ENCODE peak calls at places on chromosomes 1 and 21, in seven cellular contexts. K is SK-N-SH, J is HCT116, G is H1, N is HepG2, R is K562, F is GM12878. D is an unnamed sample.

GRCh38 chr21:36768496-36768895 is 69.6 kb downstream of the SIM2 start:
- DNase-seq in J (no peak), F (no peak), R (no peak), K (no peak), G (no peak), N (no peak), D (no peak)

GRCh38 chr1:197180252-197180878 is 33.9 kb upstream of the ASPM start:
- DNase-seq in N (peak), F (no peak), J (no peak), R (peak), G (no peak), K (peak), D (peak)

GRCh38 chr1:219931033-219931432 is 2.7 kb upstream of the SLC30A10 start:
- DNase-seq in F (no peak), K (peak), G (no peak), J (no peak), N (no peak), R (no peak), D (no peak)

GRCh38 chr1:9059944-9060744 is 9.3 kb downstream of the SLC2A5 start:
- DNase-seq in N (no peak), J (no peak), K (no peak), G (no peak), R (no peak), F (no peak), D (no peak)

GRCh38 chr1:241990040-241990439 is 8.9 kb downstream of the MAP1LC3C start:
- DNase-seq in K (peak), F (no peak), J (peak), G (no peak), R (peak), N (no peak), D (no peak)

GRCh38 chr1:30384286-30385245 is 338.8 kb downstream of the MATN1 start:
- DNase-seq in R (no peak), G (no peak), N (no peak), K (peak), J (no peak), F (no peak), D (no peak)

GRCh38 chr1:151968058-151968457 is 25.6 kb downstream of the S100A10 start:
- DNase-seq in R (no peak), K (no peak), N (peak), F (no peak), J (no peak), G (no peak), D (peak)

GRCh38 chr21:44337941-44338895 is 972 bp downstream of the CFAP410 start:
- DNase-seq in K (peak), J (peak), R (peak), G (no peak), N (peak), F (no peak), D (peak)

GRCh38 chr1:56146449-56146848 is 432.9 kb downstream of the PLPP3 start:
- DNase-seq in N (no peak), G (no peak), R (no peak), F (no peak), K (no peak), J (no peak), D (no peak)

GRCh38 chr1:179978199-179979079 is 23.8 kb downstream of the CEP350 start:
- DNase-seq in K (no peak), R (no peak), F (no peak), J (no peak), N (no peak), G (no peak), D (no peak)

GRCh38 chr1:91026777-91027176 is 4.9 kb upstream of the ZNF644 start:
- DNase-seq in G (no peak), N (peak), F (no peak), J (no peak), R (no peak), K (peak), D (no peak)

GRCh38 chr1:232655041-232655745 is 25.3 kb upstream of the SIPA1L2 start:
- DNase-seq in G (no peak), N (no peak), K (no peak), J (no peak), F (peak), R (no peak), D (no peak)

GRCh38 chr1:158002630-158003408 is 9.4 kb downstream of the KIRREL1 start:
- DNase-seq in R (no peak), J (no peak), K (no peak), F (no peak), G (no peak), N (no peak), D (no peak)

GRCh38 chr1:9593492-9594465 is 5.1 kb downstream of the TMEM201 start:
- DNase-seq in N (peak), F (peak), K (peak), G (peak), R (peak), J (no peak), D (no peak)

GRCh38 chr1:209899948-209900347 is 38.1 kb upstream of the SYT14 start:
- DNase-seq in N (peak), G (peak), J (peak), F (no peak), R (peak), K (peak), D (no peak)

GRCh38 chr1:110166861-110167260 is 16.6 kb downstream of the SLC6A17 start:
- DNase-seq in K (no peak), F (no peak), G (no peak), R (no peak), N (no peak), J (no peak), D (no peak)

GRCh38 chr1:32208891-32209309 is at the start of gene DCDC2B:
- DNase-seq in K (peak), F (no peak), N (peak), R (no peak), G (no peak), J (no peak), D (peak)

GRCh38 chr1:206635983-206636354 is 633 bp downstream of the DYRK3 start:
- DNase-seq in F (no peak), G (no peak), R (no peak), K (no peak), J (no peak), N (no peak), D (no peak)

GRCh38 chr1:186680031-186681012 is at the start of gene PTGS2:
- DNase-seq in J (peak), K (peak), F (peak), N (no peak), G (peak), R (no peak), D (peak)

GRCh38 chr1:186681136-186681535 is 913 bp upstream of the PTGS2 start:
- DNase-seq in J (no peak), F (no peak), G (no peak), N (no peak), K (no peak), R (no peak), D (no peak)

GRCh38 chr1:186681806-186682205 is 1.6 kb upstream of the PTGS2 start:
- DNase-seq in N (no peak), K (no peak), R (no peak), G (no peak), F (no peak), J (no peak), D (no peak)

GRCh38 chr1:186683637-186684410 is 3.6 kb upstream of the PTGS2 start:
- DNase-seq in J (no peak), F (no peak), K (no peak), G (no peak), N (no peak), R (no peak), D (no peak)

DNA sequence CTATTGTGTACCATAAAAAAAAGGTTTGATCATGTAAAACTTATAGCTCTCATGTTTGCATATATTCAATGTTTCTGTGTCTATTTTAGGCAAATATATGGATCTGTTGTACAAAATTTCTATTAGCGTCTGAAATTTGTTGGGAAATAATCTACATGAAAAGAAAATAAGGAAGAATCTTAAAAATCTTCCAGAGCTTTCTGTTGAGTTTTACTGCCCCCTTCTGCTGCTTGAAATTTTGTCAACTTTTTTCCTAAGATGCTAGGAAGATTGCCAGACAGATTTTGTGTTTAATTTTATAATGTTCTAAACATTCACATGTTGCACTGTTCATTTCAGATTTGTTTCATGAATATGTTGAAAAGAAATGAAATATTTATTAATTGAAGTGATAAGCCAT is 2.5 kb upstream of the PTGS2 start:
- DNase-seq in K (no peak), F (no peak), R (no peak), J (no peak), G (no peak), N (no peak), D (no peak)
- TF ChIP-seq JUND in K (no peak), F (no peak), R (no peak), J (no peak), G (no peak), N (no peak), D (no peak)

GRCh38 chr1:185193756-185194155 is 36.8 kb downstream of the SWT1 start:
- DNase-seq in J (no peak), G (no peak), F (no peak), N (no peak), K (no peak), R (no peak), D (no peak)
- TF ChIP-seq JUND in J (no peak), G (no peak), F (no peak), N (no peak), K (no peak), R (no peak), D (no peak)

GRCh38 chr1:21174230-21174629 is 2.5 kb downstream of the EIF4G3 start:
- DNase-seq in F (no peak), N (no peak), J (no peak), K (no peak), G (no peak), R (no peak), D (no peak)

GRCh38 chr1:21175324-21175669 is 1.4 kb downstream of the EIF4G3 start:
- DNase-seq in R (no peak), N (no peak), J (no peak), K (peak), G (no peak), F (no peak), D (no peak)

GRCh38 chr1:21175670-21176581 is 771 bp downstream of the EIF4G3 start:
- DNase-seq in G (no peak), F (no peak), R (peak), N (no peak), J (no peak), K (peak), D (no peak)

GRCh38 chr1:21176589-21177555 is at the start of gene EIF4G3:
- DNase-seq in N (peak), J (peak), G (peak), K (peak), F (peak), R (peak), D (peak)

GRCh38 chr1:21174638-21175323 is 1.9 kb downstream of the EIF4G3 start:
- DNase-seq in R (no peak), N (peak), G (no peak), J (no peak), F (no peak), K (no peak), D (no peak)
- TF ChIP-seq JUND in R (no peak), N (no peak), G (no peak), J (no peak), F (no peak), K (no peak), D (no peak)

DNA sequence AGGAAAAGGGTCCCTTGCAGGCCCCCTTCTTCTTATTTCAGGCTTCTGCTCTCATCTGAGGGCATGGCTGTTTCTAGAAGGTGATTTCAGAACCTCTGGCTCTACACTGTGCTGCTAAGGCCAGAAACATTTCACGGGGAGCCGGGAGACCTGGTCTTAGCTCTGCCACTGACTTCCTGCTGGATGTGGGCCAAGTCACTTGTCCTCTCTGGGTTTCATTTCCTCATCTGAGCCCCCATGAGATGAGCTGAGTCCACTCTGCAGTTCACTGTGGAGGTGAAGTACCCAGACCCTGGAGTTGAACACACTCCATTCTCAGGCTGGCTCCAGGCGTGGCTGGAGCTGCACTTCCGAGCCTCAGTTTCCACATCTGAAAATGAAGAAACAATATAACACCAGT is 2.1 kb downstream of the PADI1 start:
- DNase-seq in F (peak), N (no peak), G (no peak), K (no peak), J (no peak), R (no peak), D (no peak)
- TF ChIP-seq JUND in F (no peak), N (no peak), G (no peak), K (no peak), J (no peak), R (no peak), D (no peak)

GRCh38 chr1:192379536-192379935 is 62.7 kb downstream of the RGS21 start:
- DNase-seq in F (no peak), K (no peak), R (no peak), N (no peak), J (no peak), G (no peak), D (no peak)
- TF ChIP-seq JUND in F (no peak), K (no peak), R (no peak), N (no peak), J (no peak), G (no peak), D (no peak)

GRCh38 chr1:43066578-43066977 is 105.5 kb downstream of the EBNA1BP2 start:
- DNase-seq in J (no peak), G (no peak), K (no peak), N (no peak), F (no peak), R (no peak), D (no peak)

GRCh38 chr1:43067233-43067745 is 104.8 kb downstream of the EBNA1BP2 start:
- DNase-seq in F (no peak), R (no peak), N (no peak), J (no peak), K (no peak), G (no peak), D (no peak)

GRCh38 chr1:43068911-43069310 is 103.2 kb downstream of the EBNA1BP2 start:
- DNase-seq in G (no peak), F (no peak), K (no peak), J (no peak), R (no peak), N (no peak), D (no peak)

GRCh38 chr1:43069481-43070050 is 102.5 kb downstream of the EBNA1BP2 start:
- DNase-seq in K (no peak), R (no peak), G (no peak), F (no peak), N (peak), J (no peak), D (no peak)

DNA sequence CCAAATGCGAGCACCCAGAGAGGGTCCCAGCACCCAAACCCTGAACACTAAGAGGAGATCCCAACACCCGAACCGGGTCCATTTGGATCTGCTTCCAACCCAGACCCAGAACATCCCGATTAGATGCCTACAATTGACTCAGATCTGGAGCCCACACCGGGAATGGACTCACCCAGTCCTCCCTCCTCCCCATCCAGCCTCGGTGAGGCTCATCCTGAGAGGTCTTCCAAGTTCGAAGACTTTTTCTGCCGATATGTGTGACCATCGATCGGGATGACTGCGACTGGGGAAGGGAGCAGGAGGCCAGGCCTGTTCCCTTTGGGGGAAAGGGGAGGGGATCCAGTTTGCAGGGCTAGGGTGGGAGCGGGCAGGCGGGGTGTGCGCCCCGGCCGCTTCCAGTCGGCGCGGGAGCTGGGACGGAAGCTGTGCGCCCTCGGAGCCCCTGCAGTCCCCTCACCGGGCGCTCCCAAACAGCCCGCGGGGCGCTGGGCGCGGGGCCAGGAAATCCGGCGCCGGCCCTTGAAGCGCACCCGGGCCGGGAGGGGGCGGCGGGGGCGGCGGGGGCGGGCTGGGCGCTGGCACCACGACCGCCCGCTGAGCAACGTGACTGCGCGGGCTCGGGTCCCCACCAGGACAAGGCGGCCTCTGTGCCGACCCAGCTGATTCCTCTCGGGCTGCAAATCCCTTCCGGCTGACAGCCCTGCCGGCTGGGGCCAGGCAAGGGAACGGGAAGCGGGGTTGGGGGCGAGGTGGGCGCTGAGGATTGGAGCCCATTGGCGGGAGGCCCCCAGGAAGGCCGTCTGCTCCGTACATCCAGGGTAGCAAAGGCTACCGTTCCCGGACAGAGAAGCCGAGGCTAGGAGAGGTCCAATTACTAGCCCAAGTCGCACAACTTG is 104.0 kb downstream of the EBNA1BP2 start:
- DNase-seq in K (peak), F (no peak), R (no peak), N (no peak), J (no peak), G (no peak), D (no peak)
- TF ChIP-seq JUND in K (no peak), F (no peak), R (no peak), N (no peak), J (no peak), G (no peak), D (no peak)

D was measured in T47D.